ENCODE peak calls at places on chromosomes 4 and X, in six cellular contexts. A, P, U, K, R and H are unnamed samples.

GRCh38 chr4:189974056-189974455 is 33.4 kb downstream of the FRG1 start:
- DNase-seq in R (peak; percentile 12), A (no peak), P (no peak), U (no peak), K (no peak), H (peak; percentile 19)

GRCh38 chr4:141501931-141502330 is 134.5 kb upstream of the IL15 start:
- DNase-seq in P (no peak), R (peak; percentile 7), K (no peak), U (no peak), A (no peak), H (peak; percentile 8)

GRCh38 chrX:24990585-24990984 is 25.2 kb downstream of the ARX start:
- DNase-seq in P (no peak), K (no peak), R (no peak), U (no peak), A (no peak), H (no peak)

GRCh38 chrX:112654871-112655270 is 24.9 kb downstream of the LHFPL1 start:
- DNase-seq in K (no peak), A (no peak), R (no peak), P (no peak), U (no peak), H (no peak)

GRCh38 chr4:184787766-184788503 is 37.8 kb downstream of the ACSL1 start:
- DNase-seq in R (no peak), A (no peak), P (no peak), U (no peak), K (no peak), H (no peak)

GRCh38 chr4:76758996-76759395 is 138.9 kb downstream of the SOWAHB start:
- DNase-seq in A (no peak), P (no peak), R (no peak), U (no peak), K (no peak), H (no peak)

GRCh38 chr4:1234296-1234695 is 14.6 kb downstream of the CTBP1 start:
- DNase-seq in A (no peak), R (no peak), U (no peak), K (no peak), P (no peak), H (no peak)

GRCh38 chr4:74038161-74039064 is at the start of gene CXCL3:
- DNase-seq in K (peak; percentile 17), R (peak; percentile 82), P (peak; percentile 60), U (peak; percentile 82), A (no peak), H (peak; percentile 62)

GRCh38 chr4:69800599-69800998 is 40.2 kb upstream of the SULT1B1 start:
- DNase-seq in R (peak; percentile 66), U (no peak), P (no peak), K (no peak), A (no peak), H (peak; percentile 4)

GRCh38 chr4:113476800-113477199 is 284.7 kb downstream of the CAMK2D start:
- DNase-seq in A (no peak), U (no peak), K (peak; percentile 67), P (no peak), R (no peak), H (peak; percentile 41)

GRCh38 chr4:74474345-74475099 is 29.6 kb downstream of the AREG start:
- DNase-seq in R (no peak), A (no peak), K (no peak), P (no peak), U (no peak), H (no peak)

GRCh38 chr4:13261486-13262257 is 222.5 kb downstream of the RAB28 start:
- DNase-seq in P (no peak), A (no peak), U (peak; percentile 73), R (peak; percentile 43), K (no peak), H (no peak)

GRCh38 chr4:172692701-172693100 is 475.9 kb upstream of the GALNT7 start:
- DNase-seq in U (no peak), P (no peak), K (no peak), A (no peak), R (peak; percentile 6), H (no peak)

GRCh38 chrX:74383611-74384010 is 37.7 kb upstream of the SLC16A2 start:
- DNase-seq in K (peak; percentile 52), P (peak; percentile 1), U (peak; percentile 70), R (peak; percentile 59), A (no peak), H (peak; percentile 50)

GRCh38 chrX:19743386-19743785 is 144.0 kb downstream of the SH3KBP1 start:
- DNase-seq in R (no peak), U (no peak), A (no peak), P (no peak), K (no peak), H (no peak)

GRCh38 chr4:182655321-182655720 is 261.9 kb downstream of the DCTD start:
- DNase-seq in K (no peak), A (no peak), U (no peak), P (no peak), R (no peak), H (no peak)

GRCh38 chrX:18793601-18794089 is 86.2 kb downstream of the PPEF1 start:
- DNase-seq in R (peak; percentile 45), A (no peak), U (peak; percentile 85), P (no peak), K (no peak), H (peak; percentile 17)

GRCh38 chr4:10050171-10051120 is 29.1 kb upstream of the SLC2A9 start:
- DNase-seq in R (no peak), K (no peak), A (no peak), P (no peak), U (no peak), H (no peak)